ENCODE peak calls at places on chromosomes 6 and 20, in six cellular contexts. P is stimulated activated CD8-positive, alpha-beta memory T cell treated with anti-CD3 and anti-CD28 coated beads, Interleukin-2, amount 100 ng/mL, for 1 hour; R is AG10803; J is DMS 273 treated with DMSO at 0.1 percent for 48 hours; G is left lobe of liver; F is skeletal muscle cell. K is an unnamed sample.
A peak's percentile ranks its signal among the peaks of the same experiment; 100 is the strongest.

GRCh38 chr20:2149507-2149906 is 47.9 kb downstream of the STK35 start:
- DNase-seq in R (no peak), P (no peak), J (no peak), G (no peak), F (no peak), K (no peak)

GRCh38 chr6:151914475-151914874 is 107.0 kb downstream of the ESR1 start:
- DNase-seq in R (peak; percentile 22), P (no peak), G (no peak), F (no peak), J (no peak), K (no peak)

GRCh38 chr20:55530763-55531162 is 474.6 kb downstream of the CBLN4 start:
- DNase-seq in R (no peak), J (no peak), F (no peak), G (no peak), P (no peak), K (no peak)

GRCh38 chr20:47274449-47275108 is 81.9 kb downstream of the ZMYND8 start:
- DNase-seq in R (peak; percentile 93), P (no peak), J (no peak), G (no peak), F (peak; percentile 86), K (no peak)

GRCh38 chr6:44858998-44859397 is 469.1 kb upstream of the RUNX2 start:
- DNase-seq in P (no peak), R (peak; percentile 28), J (no peak), G (no peak), F (no peak), K (no peak)

GRCh38 chr6:169571123-169571962 is 130.5 kb downstream of the WDR27 start:
- DNase-seq in F (no peak), P (no peak), R (no peak), G (no peak), J (no peak), K (no peak)

GRCh38 chr20:35640724-35641123 is 24.0 kb downstream of the CPNE1 start:
- DNase-seq in J (no peak), R (no peak), G (no peak), P (no peak), F (no peak), K (no peak)

GRCh38 chr6:93423542-93423941 is 4.2 kb upstream of the EPHA7 start:
- DNase-seq in J (no peak), R (no peak), G (no peak), F (no peak), P (no peak), K (peak; percentile 47)

GRCh38 chr20:53494753-53495152 is 98.9 kb downstream of the ZNF217 start:
- DNase-seq in G (no peak), F (no peak), R (no peak), J (no peak), P (no peak), K (no peak)

GRCh38 chr20:36273414-36274247 is 32.5 kb upstream of the DLGAP4 start:
- DNase-seq in J (no peak), G (no peak), P (no peak), F (no peak), R (peak; percentile 13), K (peak; percentile 6)

GRCh38 chr6:138722425-138723371 is 50.9 kb upstream of the CCDC28A start:
- DNase-seq in G (no peak), R (peak; percentile 16), J (no peak), P (no peak), F (peak; percentile 79), K (no peak)

GRCh38 chr6:148395583-148396101 is 53.0 kb downstream of the SASH1 start:
- DNase-seq in F (no peak), P (no peak), J (peak; percentile 59), G (no peak), R (peak; percentile 84), K (peak; percentile 25)

GRCh38 chr6:159184559-159184958 is 15.4 kb downstream of the FNDC1 start:
- DNase-seq in P (no peak), R (peak; percentile 97), F (no peak), G (no peak), J (no peak), K (no peak)

GRCh38 chr20:977021-977420 is 25.1 kb downstream of the RSPO4 start:
- DNase-seq in P (no peak), G (no peak), F (no peak), R (no peak), J (no peak), K (no peak)

GRCh38 chr20:1619861-1620444 is at the start of gene SIRPB1:
- DNase-seq in G (no peak), R (no peak), P (no peak), J (no peak), F (no peak), K (no peak)

GRCh38 chr6:24558516-24558915 is 63.7 kb downstream of the ALDH5A1 start:
- DNase-seq in P (no peak), J (no peak), R (no peak), G (no peak), F (no peak), K (no peak)

GRCh38 chr20:973785-974194 is 28.3 kb downstream of the RSPO4 start:
- DNase-seq in F (no peak), R (peak; percentile 70), P (no peak), J (no peak), G (no peak), K (peak; percentile 1)

GRCh38 chr6:16504608-16505007 is 256.7 kb downstream of the ATXN1 start:
- DNase-seq in P (no peak), F (no peak), R (no peak), J (no peak), G (no peak), K (no peak)

GRCh38 chr6:42963855-42964605 is 3.5 kb downstream of the GNMT start:
- DNase-seq in P (no peak), F (no peak), G (no peak), R (peak; percentile 30), J (peak; percentile 67), K (peak; percentile 71)

GRCh38 chr20:48983423-48984400 is 62.2 kb downstream of the ARFGEF2 start:
- DNase-seq in F (peak; percentile 38), G (no peak), J (no peak), R (peak; percentile 63), P (no peak), K (no peak)

GRCh38 chr6:111603648-111604047 is 2.0 kb downstream of the TRAF3IP2 start:
- DNase-seq in R (no peak), J (no peak), P (no peak), F (no peak), G (no peak), K (no peak)

GRCh38 chr20:18662279-18662678 is 74.4 kb downstream of the DTD1 start:
- DNase-seq in G (no peak), P (no peak), R (no peak), F (no peak), J (no peak), K (no peak)